ENCODE peak calls at places on chromosomes 2 and 18, in five cellular contexts. One of them, this sample, is unnamed.

GRCh38 chr18:51390695-51391094 is 193.2 kb upstream of the MEX3C start:
- DNase-seq in hippocampal formation: no peak
- DNase-seq in substantia nigra: no peak
- DNase-seq in HT-29: no peak
- DNase-seq in kidney epithelial cell: no peak
- DNase-seq in this sample: no peak

GRCh38 chr2:3575534-3576324 is 669 bp downstream of the RPS7 start:
- DNase-seq in kidney epithelial cell: no peak
- DNase-seq in HT-29: peak
- DNase-seq in hippocampal formation: no peak
- DNase-seq in substantia nigra: no peak
- DNase-seq in this sample: no peak

GRCh38 chr2:152347076-152347475 is 12.1 kb downstream of the FMNL2 start:
- DNase-seq in kidney epithelial cell: peak
- DNase-seq in HT-29: no peak
- DNase-seq in hippocampal formation: no peak
- DNase-seq in substantia nigra: no peak
- DNase-seq in this sample: no peak

GRCh38 chr18:58788971-58789797 is 75.5 kb upstream of the ZNF532 start:
- DNase-seq in HT-29: peak
- DNase-seq in substantia nigra: peak
- DNase-seq in kidney epithelial cell: no peak
- DNase-seq in hippocampal formation: peak
- DNase-seq in this sample: no peak

GRCh38 chr18:24536326-24536725 is 75.9 kb downstream of the HRH4 start:
- DNase-seq in hippocampal formation: peak
- DNase-seq in kidney epithelial cell: no peak
- DNase-seq in substantia nigra: no peak
- DNase-seq in HT-29: no peak
- DNase-seq in this sample: no peak

GRCh38 chr2:231936491-231936890 is 10.3 kb upstream of the NPPC start:
- DNase-seq in hippocampal formation: no peak
- DNase-seq in substantia nigra: no peak
- DNase-seq in kidney epithelial cell: no peak
- DNase-seq in HT-29: no peak
- DNase-seq in this sample: no peak

GRCh38 chr2:186588940-186589732 is 720 bp upstream of the ITGAV start:
- DNase-seq in kidney epithelial cell: no peak
- DNase-seq in substantia nigra: no peak
- DNase-seq in hippocampal formation: no peak
- DNase-seq in HT-29: peak
- DNase-seq in this sample: no peak

GRCh38 chr2:118699816-118700215 is 147.6 kb downstream of the EN1 start:
- DNase-seq in substantia nigra: no peak
- DNase-seq in HT-29: no peak
- DNase-seq in hippocampal formation: no peak
- DNase-seq in kidney epithelial cell: no peak
- DNase-seq in this sample: no peak

GRCh38 chr18:68428666-68429065 is 286.2 kb downstream of the TMX3 start:
- DNase-seq in kidney epithelial cell: no peak
- DNase-seq in hippocampal formation: no peak
- DNase-seq in substantia nigra: no peak
- DNase-seq in HT-29: no peak
- DNase-seq in this sample: no peak

GRCh38 chr2:172230783-172231446 is 128.2 kb upstream of the DLX2 start:
- DNase-seq in substantia nigra: no peak
- DNase-seq in kidney epithelial cell: no peak
- DNase-seq in HT-29: no peak
- DNase-seq in hippocampal formation: no peak
- DNase-seq in this sample: no peak

GRCh38 chr2:24617431-24617830 is 126.4 kb downstream of the NCOA1 start:
- DNase-seq in HT-29: no peak
- DNase-seq in substantia nigra: no peak
- DNase-seq in kidney epithelial cell: no peak
- DNase-seq in hippocampal formation: no peak
- DNase-seq in this sample: no peak

GRCh38 chr2:191247381-191248057 is 2.3 kb downstream of the MYO1B start:
- DNase-seq in HT-29: peak
- DNase-seq in kidney epithelial cell: peak
- DNase-seq in substantia nigra: no peak
- DNase-seq in hippocampal formation: no peak
- DNase-seq in this sample: no peak

GRCh38 chr2:237171895-237172294 is 86.2 kb downstream of the COPS8 start:
- DNase-seq in substantia nigra: no peak
- DNase-seq in HT-29: no peak
- DNase-seq in kidney epithelial cell: no peak
- DNase-seq in hippocampal formation: no peak
- DNase-seq in this sample: no peak

GRCh38 chr2:113117594-113118262 is 9.7 kb upstream of the IL1RN start:
- DNase-seq in hippocampal formation: no peak
- DNase-seq in substantia nigra: no peak
- DNase-seq in kidney epithelial cell: peak
- DNase-seq in HT-29: peak
- DNase-seq in this sample: no peak

GRCh38 chr2:226118471-226119429 is 680.9 kb downstream of the IRS1 start:
- DNase-seq in hippocampal formation: no peak
- DNase-seq in substantia nigra: no peak
- DNase-seq in HT-29: peak
- DNase-seq in kidney epithelial cell: peak
- DNase-seq in this sample: no peak

GRCh38 chr2:127985026-127985734 is 42.7 kb downstream of the SAP130 start:
- DNase-seq in substantia nigra: no peak
- DNase-seq in kidney epithelial cell: no peak
- DNase-seq in hippocampal formation: no peak
- DNase-seq in HT-29: no peak
- DNase-seq in this sample: no peak

GRCh38 chr2:22329097-22329716 is 1055.8 kb upstream of the KLHL29 start:
- DNase-seq in kidney epithelial cell: no peak
- DNase-seq in hippocampal formation: no peak
- DNase-seq in substantia nigra: no peak
- DNase-seq in HT-29: no peak
- DNase-seq in this sample: no peak

GRCh38 chr2:71526131-71526530 is 72.8 kb downstream of the DYSF start:
- DNase-seq in substantia nigra: no peak
- DNase-seq in kidney epithelial cell: no peak
- DNase-seq in HT-29: no peak
- DNase-seq in hippocampal formation: no peak
- DNase-seq in this sample: no peak

GRCh38 chr2:96895709-96896651 is 26.1 kb upstream of the SEMA4C start:
- DNase-seq in HT-29: no peak
- DNase-seq in kidney epithelial cell: no peak
- DNase-seq in hippocampal formation: no peak
- DNase-seq in substantia nigra: no peak
- DNase-seq in this sample: no peak

GRCh38 chr2:17257194-17257909 is 260.9 kb downstream of the RAD51AP2 start:
- DNase-seq in hippocampal formation: no peak
- DNase-seq in kidney epithelial cell: no peak
- DNase-seq in substantia nigra: no peak
- DNase-seq in HT-29: no peak
- DNase-seq in this sample: no peak

GRCh38 chr2:126614529-126615279 is 41.3 kb upstream of the GYPC start:
- DNase-seq in kidney epithelial cell: no peak
- DNase-seq in HT-29: no peak
- DNase-seq in hippocampal formation: no peak
- DNase-seq in substantia nigra: no peak
- DNase-seq in this sample: no peak

GRCh38 chr2:150610670-150611279 is 123.3 kb upstream of the RND3 start:
- DNase-seq in HT-29: peak
- DNase-seq in substantia nigra: no peak
- DNase-seq in kidney epithelial cell: no peak
- DNase-seq in hippocampal formation: no peak
- DNase-seq in this sample: no peak

GRCh38 chr2:148244593-148245292 is 223.9 kb downstream of the MBD5 start:
- DNase-seq in hippocampal formation: no peak
- DNase-seq in substantia nigra: no peak
- DNase-seq in kidney epithelial cell: no peak
- DNase-seq in HT-29: no peak
- DNase-seq in this sample: no peak

GRCh38 chr2:76381624-76382023 is 670.9 kb upstream of the GCFC2 start:
- DNase-seq in substantia nigra: no peak
- DNase-seq in hippocampal formation: no peak
- DNase-seq in kidney epithelial cell: no peak
- DNase-seq in HT-29: no peak
- DNase-seq in this sample: no peak

GRCh38 chr2:241550616-241551580 is 7.6 kb upstream of the BOK start:
- DNase-seq in HT-29: no peak
- DNase-seq in kidney epithelial cell: no peak
- DNase-seq in substantia nigra: no peak
- DNase-seq in hippocampal formation: no peak
- DNase-seq in this sample: no peak

GRCh38 chr2:27095745-27096651 is 9.4 kb downstream of the KHK start:
- DNase-seq in HT-29: peak
- DNase-seq in hippocampal formation: peak
- DNase-seq in kidney epithelial cell: no peak
- DNase-seq in substantia nigra: peak
- DNase-seq in this sample: peak

GRCh38 chr2:81835318-81836000 is 1530.9 kb upstream of the LRRTM1 start:
- DNase-seq in hippocampal formation: no peak
- DNase-seq in substantia nigra: no peak
- DNase-seq in kidney epithelial cell: no peak
- DNase-seq in HT-29: no peak
- DNase-seq in this sample: no peak

GRCh38 chr2:128635361-128635900 is 316.8 kb upstream of the HS6ST1 start:
- DNase-seq in kidney epithelial cell: no peak
- DNase-seq in substantia nigra: no peak
- DNase-seq in HT-29: no peak
- DNase-seq in hippocampal formation: no peak
- DNase-seq in this sample: no peak

GRCh38 chr2:188776634-188777033 is 197.5 kb upstream of the COL3A1 start:
- DNase-seq in substantia nigra: no peak
- DNase-seq in HT-29: no peak
- DNase-seq in kidney epithelial cell: no peak
- DNase-seq in hippocampal formation: no peak
- DNase-seq in this sample: no peak